ENCODE peak calls at places on chromosomes 16 and 17, in five cellular contexts. W is GM23248, P is neural progenitor cell, N is HCT116, L is MM.1S. S is an unnamed sample.

GRCh38 chr17:27559506-27559931 is 71.5 kb upstream of the LGALS9 start:
- DNase-seq in W (peak; percentile 74), P (no peak), N (no peak), L (no peak), S (peak; percentile 65)

GRCh38 chr17:50765454-50766221 is 1.7 kb downstream of the ANKRD40CL start:
- DNase-seq in W (no peak), P (no peak), N (no peak), L (peak; percentile 32), S (no peak)

GRCh38 chr16:28098959-28099945 is 35.7 kb upstream of the GSG1L start:
- DNase-seq in W (no peak), P (no peak), N (no peak), L (no peak), S (no peak)

GRCh38 chr16:57091990-57092785 is at the start of gene CPNE2:
- DNase-seq in W (peak; percentile 64), P (peak; percentile 83), N (no peak), L (peak; percentile 36), S (peak; percentile 83)

GRCh38 chr17:12296120-12296727 is 275.5 kb downstream of the MAP2K4 start:
- DNase-seq in W (peak; percentile 2), P (peak; percentile 50), N (no peak), L (peak; percentile 7), S (peak; percentile 10)

GRCh38 chr17:40547079-40547784 is 18.0 kb downstream of the CCR7 start:
- DNase-seq in W (no peak), P (no peak), N (no peak), L (no peak), S (peak; percentile 2)

GRCh38 chr16:27113341-27113841 is 46.7 kb downstream of the C16orf82 start:
- DNase-seq in W (no peak), P (no peak), N (no peak), L (no peak), S (no peak)

GRCh38 chr17:44222112-44222869 is 2.8 kb upstream of the UBTF start:
- DNase-seq in W (peak; percentile 89), P (peak; percentile 84), N (peak; percentile 70), L (peak; percentile 50), S (peak; percentile 78)

GRCh38 chr16:28990375-28991040 is 5.7 kb downstream of the LAT start:
- DNase-seq in W (peak; percentile 45), P (no peak), N (no peak), L (no peak), S (no peak)

GRCh38 chr17:65115721-65116312 is 21.4 kb upstream of the RGS9 start:
- DNase-seq in W (no peak), P (no peak), N (no peak), L (no peak), S (no peak)

GRCh38 chr16:2042171-2042570 is 5.5 kb downstream of the NTHL1 start:
- DNase-seq in W (no peak), P (no peak), N (no peak), L (no peak), S (no peak)

GRCh38 chr16:77850637-77851330 is 62.4 kb downstream of the VAT1L start:
- DNase-seq in W (peak; percentile 53), P (no peak), N (no peak), L (no peak), S (no peak)

GRCh38 chr17:48056246-48056745 is 8.1 kb downstream of the NFE2L1 start:
- DNase-seq in W (no peak), P (no peak), N (no peak), L (no peak), S (no peak)

GRCh38 chr16:65510850-65511249 is 389.0 kb upstream of the CDH11 start:
- DNase-seq in W (no peak), P (no peak), N (no peak), L (no peak), S (peak; percentile 28)

GRCh38 chr16:74667215-74667765 is 613 bp upstream of the RFWD3 start:
- DNase-seq in W (peak; percentile 57), P (peak; percentile 79), N (no peak), L (peak; percentile 11), S (peak; percentile 55)

GRCh38 chr17:40293363-40293762 is 5.7 kb downstream of the CDC6 start:
- DNase-seq in W (no peak), P (no peak), N (no peak), L (no peak), S (no peak)

GRCh38 chr16:2333231-2333630 is 7.3 kb downstream of the ABCA3 start:
- DNase-seq in W (no peak), P (no peak), N (no peak), L (no peak), S (no peak)

GRCh38 chr17:4706121-4706520 is 2.2 kb upstream of the PELP1 start:
- DNase-seq in W (peak; percentile 14), P (no peak), N (no peak), L (no peak), S (no peak)

GRCh38 chr17:17897442-17897841 is 60.7 kb upstream of the SREBF1 start:
- DNase-seq in W (no peak), P (no peak), N (no peak), L (peak; percentile 86), S (no peak)

GRCh38 chr16:66406534-66407368 is 20.3 kb upstream of the BEAN1 start:
- DNase-seq in W (peak; percentile 89), P (peak; percentile 87), N (peak; percentile 64), L (peak; percentile 77), S (peak; percentile 90)

GRCh38 chr17:30858556-30859250 is 26.9 kb downstream of the ATAD5 start:
- DNase-seq in W (peak; percentile 20), P (no peak), N (no peak), L (no peak), S (no peak)

GRCh38 chr16:23922406-23922805 is 86.6 kb downstream of the PRKCB start:
- DNase-seq in W (no peak), P (no peak), N (no peak), L (no peak), S (no peak)

GRCh38 chr17:45135978-45136791 is 698 bp downstream of the ACBD4 start:
- DNase-seq in W (peak; percentile 62), P (no peak), N (no peak), L (no peak), S (no peak)

GRCh38 chr16:24974859-24975258 is 40.3 kb downstream of the ARHGAP17 start:
- DNase-seq in W (no peak), P (no peak), N (no peak), L (no peak), S (no peak)

GRCh38 chr16:3029499-3030127 is 5.8 kb downstream of the THOC6 start:
- DNase-seq in W (peak; percentile 84), P (no peak), N (no peak), L (no peak), S (peak; percentile 10)

GRCh38 chr17:65362826-65363225 is 198.6 kb downstream of the AXIN2 start:
- DNase-seq in W (peak; percentile 12), P (no peak), N (no peak), L (no peak), S (no peak)

GRCh38 chr17:73625975-73626706 is 18.1 kb downstream of the SDK2 start:
- DNase-seq in W (no peak), P (peak; percentile 42), N (no peak), L (no peak), S (peak; percentile 31)
- H3K79me2 ChIP-seq in W (no peaks in the 10 kb centered on the region), P (peaks cover 95% of the 10 kb centered on the region), N (no peaks in the 10 kb centered on the region), L (no peaks in the 10 kb centered on the region), S (no peaks in the 10 kb centered on the region)

DNA sequence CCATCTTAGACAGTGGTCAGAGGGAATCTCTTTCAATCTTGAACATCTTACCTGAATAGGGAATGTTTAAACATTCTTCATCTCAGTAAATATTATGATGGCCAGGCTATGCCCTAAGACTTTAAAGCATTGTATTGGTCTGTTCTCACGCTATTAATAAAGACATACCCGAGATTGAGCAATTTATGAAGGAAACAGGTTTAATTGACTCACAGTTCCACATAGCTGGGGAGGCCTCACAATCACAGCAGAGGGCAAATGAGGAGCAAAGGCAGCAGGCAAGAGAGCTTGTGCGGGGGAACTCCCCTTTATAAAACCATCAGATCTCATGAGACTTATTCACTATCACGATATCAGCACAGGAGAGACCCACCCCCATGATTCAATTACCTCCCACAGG is 55.3 kb upstream of the SOX9 start:
- DNase-seq in W (no peak), P (no peak), N (no peak), L (no peak), S (no peak)
- TF ChIP-seq EZH2phosphoT487 in W (no peak), P (no peak), N (no peak), L (no peak), S (no peak)

GRCh38 chr16:51152691-51153261 is 1.7 kb upstream of the SALL1 start:
- DNase-seq in W (peak; percentile 80), P (no peak), N (no peak), L (no peak), S (no peak)
- TF ChIP-seq EZH2 in W (no peak), P (no peak), N (no peak), L (no peak), S (no peak)

GRCh38 chr17:57985675-57985974 is 2.4 kb downstream of the VEZF1 start:
- DNase-seq in W (peak; percentile 83), P (no peak), N (no peak), L (no peak), S (no peak)

GRCh38 chr17:57984936-57985674 is 2.9 kb downstream of the VEZF1 start:
- DNase-seq in W (peak; percentile 32), P (no peak), N (no peak), L (no peak), S (no peak)

GRCh38 chr17:57982452-57983170 is 5.4 kb downstream of the VEZF1 start:
- DNase-seq in W (no peak), P (no peak), N (no peak), L (no peak), S (no peak)

GRCh38 chr17:57984226-57984890 is 3.7 kb downstream of the VEZF1 start:
- DNase-seq in W (no peak), P (no peak), N (no peak), L (no peak), S (no peak)

GRCh38 chr17:57983446-57983845 is 4.6 kb downstream of the VEZF1 start:
- DNase-seq in W (no peak), P (no peak), N (no peak), L (no peak), S (no peak)
- H3K79me2 ChIP-seq in W (peaks cover 84% of the 10 kb centered on the region), P (peaks cover 86% of the 10 kb centered on the region), N (peaks cover 85% of the 10 kb centered on the region), L (peaks cover 46% of the 10 kb centered on the region), S (peaks cover 89% of the 10 kb centered on the region)

GRCh38 chr16:89410322-89410721 is 80.0 kb downstream of the ANKRD11 start:
- DNase-seq in W (no peak), P (no peak), N (no peak), L (no peak), S (no peak)

GRCh38 chr16:89411335-89411850 is 79.0 kb downstream of the ANKRD11 start:
- DNase-seq in W (no peak), P (no peak), N (no peak), L (no peak), S (no peak)

GRCh38 chr16:89412811-89413210 is 77.5 kb downstream of the ANKRD11 start:
- DNase-seq in W (no peak), P (peak; percentile 78), N (no peak), L (no peak), S (no peak)

GRCh38 chr16:89409161-89409711 is 81.1 kb downstream of the ANKRD11 start:
- DNase-seq in W (peak; percentile 77), P (no peak), N (no peak), L (no peak), S (peak; percentile 50)

DNA sequence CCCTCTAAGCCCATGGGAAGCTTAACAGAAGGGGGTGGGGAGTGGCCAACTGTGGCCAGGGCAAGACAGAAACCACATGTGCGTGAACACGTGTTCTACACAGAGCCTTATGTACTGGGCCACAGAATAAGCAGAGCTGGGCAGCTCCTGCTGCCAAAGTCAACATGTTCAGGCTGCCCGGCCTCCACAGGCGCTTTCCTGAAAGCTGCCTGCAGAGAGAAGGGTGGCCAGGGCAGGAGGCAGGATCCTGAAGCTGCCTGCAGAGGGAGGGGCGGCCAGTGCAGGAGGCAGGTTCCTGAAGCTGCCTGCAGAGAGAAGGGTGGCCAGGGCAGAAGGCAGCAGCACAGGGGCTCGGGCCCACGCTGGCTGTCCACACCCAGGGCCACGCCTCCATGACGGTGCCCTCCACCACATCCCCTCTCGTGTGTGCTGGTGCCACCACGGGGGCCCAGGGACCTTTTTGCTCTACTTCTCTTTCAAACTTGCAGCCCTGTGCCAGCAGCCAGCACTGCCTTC is 79.5 kb downstream of the ANKRD11 start:
- DNase-seq in W (peak; percentile 84), P (no peak), N (no peak), L (no peak), S (peak; percentile 72)
- TF ChIP-seq EZH2phosphoT487 in W (no peak), P (no peak), N (no peak), L (no peak), S (no peak)